ENCODE peak calls at places on chromosomes 3 and 15, in seven cellular contexts. U is MM.1S, E is A549, C is spleen, P is epithelial cell of esophagus, X is gastrocnemius medialis, O is foreskin fibroblast. S is an unnamed sample.

GRCh38 chr3:99864289-99864688 is 46.6 kb downstream of the CMSS1 start:
- DNase-seq in U (no peak), E (no peak), C (no peak), P (no peak), X (no peak), O (no peak), S (no peak)

GRCh38 chr3:69761896-69762789 is 22.9 kb downstream of the MITF start:
- DNase-seq in U (no peak), E (no peak), C (no peak), P (peak; percentile 71), X (no peak), O (peak; percentile 71), S (peak; percentile 91)

GRCh38 chr3:146091397-146091796 is 69.6 kb downstream of the PLOD2 start:
- DNase-seq in U (no peak), E (no peak), C (no peak), P (no peak), X (no peak), O (no peak), S (no peak)

GRCh38 chr3:167772992-167773391 is 37.5 kb downstream of the SERPINI1 start:
- DNase-seq in U (peak; percentile 31), E (no peak), C (no peak), P (no peak), X (no peak), O (no peak), S (no peak)

GRCh38 chr15:29530966-29531365 is 261.3 kb upstream of the NSMCE3 start:
- DNase-seq in U (no peak), E (no peak), C (no peak), P (no peak), X (no peak), O (no peak), S (no peak)

GRCh38 chr15:55277116-55277564 is 12.5 kb downstream of the RAB27A start:
- DNase-seq in U (peak; percentile 68), E (no peak), C (no peak), P (no peak), X (no peak), O (no peak), S (no peak)

GRCh38 chr3:190877925-190878324 is 15.4 kb upstream of the GMNC start:
- DNase-seq in U (no peak), E (no peak), C (no peak), P (no peak), X (no peak), O (no peak), S (no peak)

GRCh38 chr3:5238545-5238944 is 51.0 kb downstream of the EDEM1 start:
- DNase-seq in U (no peak), E (no peak), C (no peak), P (no peak), X (no peak), O (no peak), S (no peak)

GRCh38 chr3:116767726-116768125 is 58.1 kb downstream of the TUSC7 start:
- DNase-seq in U (no peak), E (no peak), C (no peak), P (no peak), X (no peak), O (no peak), S (no peak)

DNA sequence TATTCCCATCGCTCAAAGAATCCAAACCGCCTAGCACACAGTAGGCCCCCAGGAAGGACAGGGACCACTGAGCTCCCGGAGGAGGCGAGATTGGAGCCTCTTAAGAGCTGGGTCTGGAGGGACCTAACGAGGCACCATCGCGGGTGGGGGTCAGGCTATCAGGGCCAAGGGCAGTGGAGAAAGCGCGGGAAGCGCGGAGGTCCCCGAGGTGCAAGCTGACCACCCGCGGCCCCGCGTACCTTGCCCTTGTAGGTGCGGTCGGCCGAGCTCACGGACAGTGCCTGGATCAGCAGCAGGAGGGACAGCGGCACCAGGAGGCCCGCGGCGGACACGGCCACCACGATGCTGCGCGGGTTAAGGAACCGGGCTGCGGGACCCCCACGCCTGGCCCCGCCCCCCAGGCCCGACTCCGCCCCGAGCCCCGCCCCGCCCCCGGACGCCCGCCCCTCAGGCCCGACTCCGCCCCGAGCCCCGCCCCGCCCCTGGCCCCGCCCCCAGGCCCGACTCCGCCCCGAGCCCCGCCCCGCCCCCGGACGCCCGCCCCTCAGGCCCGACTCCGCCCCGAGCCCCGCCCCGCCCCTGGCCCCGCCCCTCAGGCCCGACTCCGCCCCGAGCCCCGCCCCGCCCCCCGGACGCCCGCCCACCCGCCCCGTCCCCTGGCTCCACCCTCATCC is 3.9 kb downstream of the ZDHHC19 start:
- DNase-seq in U (no peak), E (no peak), C (peak; percentile 91), P (no peak), X (no peak), O (no peak), S (no peak)
- H3K4me3 ChIP-seq in U (no peak overlapping the region), E (peak overlapping the region; percentile 78), C (peak overlapping the region; percentile 13), P (peak overlapping the region; percentile 29), X (no peak overlapping the region), O (peak overlapping the region; percentile 42), S (peak overlapping the region; percentile 38)

GRCh38 chr15:85171736-85172135 is 190.1 kb downstream of the PDE8A start:
- DNase-seq in U (no peak), E (no peak), C (no peak), P (no peak), X (no peak), O (no peak), S (no peak)

GRCh38 chr15:85164841-85165466 is 183.3 kb downstream of the PDE8A start:
- DNase-seq in U (no peak), E (no peak), C (no peak), P (peak; percentile 81), X (no peak), O (no peak), S (no peak)

GRCh38 chr15:85167568-85167967 is 185.9 kb downstream of the PDE8A start:
- DNase-seq in U (no peak), E (no peak), C (no peak), P (no peak), X (no peak), O (no peak), S (no peak)

GRCh38 chr15:85172846-85173490 is 191.3 kb downstream of the PDE8A start:
- DNase-seq in U (no peak), E (no peak), C (no peak), P (peak; percentile 38), X (no peak), O (no peak), S (no peak)

GRCh38 chr15:85168642-85169173 is 187.1 kb downstream of the PDE8A start:
- DNase-seq in U (peak; percentile 85), E (peak; percentile 73), C (no peak), P (peak; percentile 73), X (no peak), O (no peak), S (no peak)
- H3K4me3 ChIP-seq in U (peak overlapping the region; percentile 46), E (peak overlapping the region; percentile 51), C (no peak overlapping the region), P (peak overlapping the region; percentile 43), X (no peak overlapping the region), O (no peak overlapping the region), S (no peak overlapping the region)

GRCh38 chr15:60374628-60375081 is 23.1 kb downstream of the ANXA2 start:
- DNase-seq in U (no peak), E (peak; percentile 88), C (no peak), P (peak; percentile 97), X (peak; percentile 87), O (peak; percentile 98), S (peak; percentile 94)
- H3K4me3 ChIP-seq in U (no peak overlapping the region), E (no peak overlapping the region), C (no peak overlapping the region), P (no peak overlapping the region), X (no peak overlapping the region), O (no peak overlapping the region), S (no peak overlapping the region)

DNA sequence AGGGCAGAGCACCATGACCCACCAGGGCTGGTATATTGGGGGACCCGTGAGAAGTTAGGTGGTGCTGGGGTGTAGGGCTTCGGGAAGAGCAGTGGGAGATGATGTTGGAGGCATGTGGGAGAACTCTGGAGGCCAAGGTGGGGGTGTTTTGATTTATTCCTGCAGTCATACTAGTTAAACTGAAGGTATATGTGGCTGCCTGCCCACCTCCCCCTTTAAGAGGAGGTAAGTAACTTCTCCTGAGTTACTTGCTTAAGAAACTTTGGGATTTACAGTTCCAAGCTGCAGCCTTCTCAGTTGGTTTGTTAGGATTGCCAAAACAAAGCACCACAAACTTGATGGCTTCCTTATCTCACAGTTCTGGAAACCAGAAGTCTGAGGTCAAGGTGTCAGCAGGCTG is 73.1 kb upstream of the AGBL1 start:
- DNase-seq in U (no peak), E (no peak), C (no peak), P (no peak), X (no peak), O (no peak), S (no peak)
- H3K4me3 ChIP-seq in U (no peak overlapping the region), E (no peak overlapping the region), C (no peak overlapping the region), P (no peak overlapping the region), X (no peak overlapping the region), O (no peak overlapping the region), S (no peak overlapping the region)

GRCh38 chr3:63976166-63976861 is 47.0 kb downstream of the PSMD6 start:
- DNase-seq in U (no peak), E (no peak), C (no peak), P (peak; percentile 96), X (no peak), O (peak; percentile 92), S (peak; percentile 88)

GRCh38 chr3:63976862-63977180 is 46.5 kb downstream of the PSMD6 start:
- DNase-seq in U (no peak), E (no peak), C (no peak), P (no peak), X (no peak), O (no peak), S (no peak)

GRCh38 chr3:63980019-63980418 is 43.3 kb downstream of the PSMD6 start:
- DNase-seq in U (no peak), E (no peak), C (no peak), P (no peak), X (no peak), O (no peak), S (no peak)

GRCh38 chr3:63979093-63979492 is 44.2 kb downstream of the PSMD6 start:
- DNase-seq in U (no peak), E (no peak), C (no peak), P (peak; percentile 47), X (no peak), O (no peak), S (no peak)

GRCh38 chr3:63977893-63978292 is 45.4 kb downstream of the PSMD6 start:
- DNase-seq in U (no peak), E (no peak), C (no peak), P (no peak), X (no peak), O (no peak), S (no peak)
- H3K4me3 ChIP-seq in U (no peak overlapping the region), E (no peak overlapping the region), C (no peak overlapping the region), P (no peak overlapping the region), X (no peak overlapping the region), O (no peak overlapping the region), S (no peak overlapping the region)

GRCh38 chr15:101068523-101068960 is 149.4 kb downstream of the LRRK1 start:
- DNase-seq in U (no peak), E (no peak), C (peak; percentile 69), P (no peak), X (no peak), O (no peak), S (no peak)
- H3K4me3 ChIP-seq in U (no peak overlapping the region), E (no peak overlapping the region), C (no peak overlapping the region), P (no peak overlapping the region), X (no peak overlapping the region), O (no peak overlapping the region), S (no peak overlapping the region)

DNA sequence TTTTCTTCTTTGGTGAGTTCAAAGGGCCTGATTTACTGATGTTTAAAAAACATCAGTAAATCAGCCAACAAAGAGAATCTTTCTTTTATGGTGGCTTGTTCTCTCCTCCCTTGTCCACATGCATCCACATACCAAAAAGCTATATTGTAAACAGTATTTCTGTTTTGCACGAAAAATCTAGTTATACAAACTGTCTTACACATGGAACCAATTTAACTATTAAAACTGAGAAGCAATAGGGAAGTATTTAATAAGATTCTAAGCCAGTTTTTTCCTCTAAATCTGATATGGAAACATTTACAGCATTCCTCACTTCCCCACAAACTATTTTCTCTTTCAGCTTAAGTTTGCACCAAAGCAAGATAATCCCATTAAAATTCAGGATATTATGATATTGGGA is 110.8 kb upstream of the ICE2 start:
- DNase-seq in U (no peak), E (no peak), C (no peak), P (no peak), X (no peak), O (no peak), S (peak; percentile 55)
- H3K4me3 ChIP-seq in U (no peak overlapping the region), E (no peak overlapping the region), C (no peak overlapping the region), P (no peak overlapping the region), X (no peak overlapping the region), O (no peak overlapping the region), S (no peak overlapping the region)